ENCODE peak calls at places on chromosome 22, in five cellular contexts. X is HCT116; J is CD8-positive, alpha-beta T cell; D is hepatocyte; Z is colonic mucosa. G is an unnamed sample. For H3K4me1 and H3K36me3, the result is how much of the 10 kb centered on the place peaks cover.

GRCh38 chr22:45006873-45007246 is 2.9 kb downstream of the PHF21B start:
- DNase-seq in X (no peak), J (no peak), D (peak), Z (no peak), G (no peak)

GRCh38 chr22:25845985-25846745 is 104.2 kb downstream of the MYO18B start:
- DNase-seq in X (no peak), J (no peak), D (no peak), Z (no peak), G (no peak)

GRCh38 chr22:32852346-32853251 is 51.1 kb downstream of the TIMP3 start:
- DNase-seq in X (no peak), J (no peak), D (peak), Z (peak), G (peak)

GRCh38 chr22:47392729-47393128 is 630.3 kb downstream of the TBC1D22A start:
- DNase-seq in X (no peak), J (no peak), D (no peak), Z (no peak), G (no peak)

GRCh38 chr22:33117821-33118220 is 59.6 kb upstream of the SYN3 start:
- DNase-seq in X (no peak), J (no peak), D (no peak), Z (no peak), G (no peak)

GRCh38 chr22:31238057-31238456 is 26.0 kb downstream of the LIMK2 start:
- DNase-seq in X (no peak), J (no peak), D (no peak), Z (no peak), G (no peak)

GRCh38 chr22:26648011-26648497 is 9.3 kb upstream of the MIAT start:
- DNase-seq in X (no peak), J (peak), D (no peak), Z (no peak), G (no peak)

GRCh38 chr22:45413368-45414211 is at the start of the genes RIBC2 and SMC1B:
- DNase-seq in X (peak), J (peak), D (peak), Z (peak), G (peak)

GRCh38 chr22:46047226-46047625 is 70.3 kb upstream of the WNT7B start:
- DNase-seq in X (no peak), J (no peak), D (no peak), Z (no peak), G (no peak)

GRCh38 chr22:28923826-28924732 is 40.7 kb downstream of the ZNRF3 start:
- DNase-seq in X (peak), J (no peak), D (peak), Z (peak), G (no peak)

GRCh38 chr22:50343541-50343935 is 411 bp downstream of the PPP6R2 start:
- DNase-seq in X (no peak), J (peak), D (no peak), Z (no peak), G (no peak)

GRCh38 chr22:22996511-22997261 is 73.6 kb upstream of the GNAZ start:
- DNase-seq in X (no peak), J (no peak), D (no peak), Z (no peak), G (no peak)

GRCh38 chr22:36160499-36160942 is at the start of gene APOL3:
- DNase-seq in X (no peak), J (peak), D (no peak), Z (peak), G (peak)

GRCh38 chr22:45208993-45209838 is 31.5 kb downstream of the KIAA0930 start:
- DNase-seq in X (no peak), J (peak), D (no peak), Z (no peak), G (no peak)

GRCh38 chr22:29012923-29013322 is 48.7 kb downstream of the C22orf31 start:
- DNase-seq in X (no peak), J (no peak), D (no peak), Z (no peak), G (no peak)

GRCh38 chr22:46432164-46433068 is 96.9 kb downstream of the TRMU start:
- DNase-seq in X (no peak), J (peak), D (no peak), Z (peak), G (no peak)

GRCh38 chr22:26050079-26050478 is 119.2 kb upstream of the SEZ6L start:
- DNase-seq in X (no peak), J (no peak), D (no peak), Z (no peak), G (no peak)

GRCh38 chr22:32389685-32390084 is 22.4 kb downstream of the RTCB start:
- DNase-seq in X (no peak), J (no peak), D (peak), Z (no peak), G (no peak)

GRCh38 chr22:43789452-43789851 is 22.7 kb downstream of the EFCAB6 start:
- DNase-seq in X (no peak), J (no peak), D (peak), Z (no peak), G (no peak)

GRCh38 chr22:36163497-36163896 is 2.9 kb upstream of the APOL3 start:
- DNase-seq in X (no peak), J (no peak), D (no peak), Z (no peak), G (no peak)

GRCh38 chr22:48753752-48754517 is 1073.7 kb downstream of the BRD1 start:
- DNase-seq in X (no peak), J (peak), D (no peak), Z (peak), G (no peak)

GRCh38 chr22:46062971-46063631 is 86.1 kb upstream of the WNT7B start:
- DNase-seq in X (no peak), J (no peak), D (no peak), Z (no peak), G (peak)

GRCh38 chr22:44456661-44457412 is 41.2 kb downstream of the RTL6 start:
- DNase-seq in X (no peak), J (no peak), D (no peak), Z (no peak), G (no peak)

GRCh38 chr22:41598081-41598480 is 8.4 kb upstream of the PMM1 start:
- DNase-seq in X (no peak), J (no peak), D (no peak), Z (no peak), G (no peak)

GRCh38 chr22:27685515-27685914 is 116.0 kb downstream of the MN1 start:
- DNase-seq in X (no peak), J (no peak), D (no peak), Z (no peak), G (no peak)

GRCh38 chr22:42769574-42770447 is 49.1 kb upstream of the A4GALT start:
- DNase-seq in X (no peak), J (no peak), D (peak), Z (peak), G (peak)

GRCh38 chr22:50470491-50470890 is 4.3 kb downstream of the SBF1 start:
- DNase-seq in X (no peak), J (no peak), D (no peak), Z (peak), G (no peak)

GRCh38 chr22:27804683-27805297 is 3.2 kb upstream of the MN1 start:
- DNase-seq in X (no peak), J (peak), D (peak), Z (peak), G (peak)

GRCh38 chr22:40486962-40487602 is 116.7 kb downstream of the SGSM3 start:
- DNase-seq in X (no peak), J (no peak), D (no peak), Z (no peak), G (no peak)

GRCh38 chr22:40482886-40483285 is 112.5 kb downstream of the SGSM3 start:
- DNase-seq in X (no peak), J (no peak), D (no peak), Z (no peak), G (no peak)

GRCh38 chr22:40485813-40486610 is 115.6 kb downstream of the SGSM3 start:
- DNase-seq in X (no peak), J (no peak), D (no peak), Z (no peak), G (no peak)

GRCh38 chr22:40487663-40488249 is 117.4 kb downstream of the SGSM3 start:
- DNase-seq in X (no peak), J (no peak), D (peak), Z (no peak), G (no peak)

DNA sequence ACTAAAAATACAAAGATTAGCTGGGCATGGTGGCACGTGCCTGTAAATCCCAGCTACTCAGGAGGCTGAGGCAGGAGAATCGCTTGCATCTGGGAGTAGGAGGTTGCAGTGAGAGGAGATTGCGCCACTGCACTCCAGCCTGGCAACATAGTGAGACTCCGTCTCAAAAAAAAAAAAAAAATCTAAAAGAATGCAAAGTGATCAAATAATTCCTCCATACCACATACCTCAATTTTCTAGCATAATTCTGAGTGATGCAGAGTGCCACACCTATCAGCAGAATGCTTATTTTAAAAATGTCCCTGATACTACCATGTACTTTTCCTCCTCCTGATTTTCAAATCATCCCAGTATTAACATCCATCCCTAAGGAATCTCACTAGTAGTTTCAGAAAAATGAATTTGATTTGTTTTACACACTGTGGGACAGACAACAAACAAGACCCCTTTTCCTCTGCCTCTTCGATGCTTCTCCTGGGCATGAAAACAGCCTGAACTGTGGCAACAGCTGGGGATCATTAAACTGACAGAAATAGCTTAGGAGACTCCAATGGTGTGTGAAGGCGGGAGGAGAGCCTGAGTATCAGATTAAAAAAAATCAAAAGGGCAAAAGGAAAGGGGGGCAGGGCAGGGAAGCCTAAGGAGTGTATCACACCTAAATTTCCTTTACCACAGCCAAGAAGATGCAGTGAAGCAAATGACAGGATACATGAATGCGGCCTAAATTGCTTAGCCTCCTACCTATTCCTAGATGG is 114.7 kb downstream of the SGSM3 start:
- DNase-seq in X (no peak), J (no peak), D (no peak), Z (no peak), G (no peak)
- H3K4me3 ChIP-seq in X (no peak), J (no peak), D (no peak), Z (no peak), G (no peak)

GRCh38 chr22:17920992-17921650 is 103.2 kb downstream of the MICAL3 start:
- DNase-seq in X (no peak), J (no peak), D (no peak), Z (no peak), G (no peak)

GRCh38 chr22:17921871-17922821 is 102.2 kb downstream of the MICAL3 start:
- DNase-seq in X (no peak), J (no peak), D (peak), Z (peak), G (no peak)

GRCh38 chr22:17920145-17920605 is 104.2 kb downstream of the MICAL3 start:
- DNase-seq in X (no peak), J (no peak), D (peak), Z (peak), G (no peak)

GRCh38 chr22:17917490-17917983 is 106.8 kb downstream of the MICAL3 start:
- DNase-seq in X (no peak), J (no peak), D (peak), Z (peak), G (no peak)

GRCh38 chr22:17919276-17920144 is 104.9 kb downstream of the MICAL3 start:
- DNase-seq in X (no peak), J (no peak), D (no peak), Z (peak), G (no peak)
- H3K4me1 ChIP-seq in X (half or more), J (under half), D (under half), Z (under half), G (half or more)

DNA sequence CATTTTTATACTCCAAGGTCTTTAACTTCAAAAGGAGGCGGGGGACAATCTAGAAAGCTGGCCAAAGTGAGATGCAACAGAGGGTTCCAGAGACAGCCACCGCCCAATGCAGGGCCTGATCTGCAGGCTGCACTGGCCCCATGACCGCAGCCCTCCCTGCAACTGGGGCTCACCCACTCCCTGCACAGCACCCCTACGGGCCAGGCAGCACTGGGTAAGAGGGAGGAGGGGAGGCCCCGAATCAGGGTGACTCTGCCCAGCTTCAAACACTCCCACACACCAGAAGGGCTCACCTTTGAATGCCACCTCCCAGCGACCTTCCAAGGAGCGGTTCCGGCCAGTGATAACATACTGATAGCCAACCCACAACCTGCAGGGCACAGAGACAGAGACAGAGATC is 59.3 kb downstream of the DGCR2 start:
- DNase-seq in X (no peak), J (no peak), D (no peak), Z (no peak), G (no peak)
- H3K36me3 ChIP-seq in X (under half), J (half or more), D (under half), Z (under half), G (under half)

DNA sequence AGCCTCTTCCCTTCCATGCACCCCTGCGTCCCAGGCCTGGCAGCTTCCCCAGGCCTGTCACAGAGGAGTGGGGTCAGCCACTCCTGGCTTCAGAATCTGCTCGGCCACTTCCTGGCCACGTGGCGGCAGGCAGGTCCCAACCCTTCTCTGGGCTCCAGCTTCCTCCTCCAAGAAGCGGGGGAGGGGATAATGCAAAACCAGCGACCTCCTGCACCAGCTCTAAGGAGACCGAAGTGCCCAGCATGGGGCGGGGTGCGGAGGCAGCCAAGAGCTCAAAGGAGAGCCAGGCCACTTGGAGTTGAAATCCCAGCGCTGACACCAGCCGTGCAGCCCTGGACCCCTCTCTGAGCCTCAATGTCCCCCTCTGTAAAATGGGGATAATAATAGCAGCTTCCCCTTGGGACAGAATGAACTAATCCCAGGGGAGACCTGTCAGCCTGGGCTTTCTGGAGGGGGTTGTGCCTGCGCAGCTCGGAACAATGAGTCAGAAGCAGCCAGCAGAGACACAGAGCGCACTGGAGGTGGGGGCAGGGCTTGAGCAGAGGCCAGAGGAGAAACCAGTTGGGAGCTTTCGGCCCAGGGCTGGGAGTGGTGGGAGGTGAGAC is 22.8 kb upstream of the PICK1 start:
- DNase-seq in X (peak), J (no peak), D (peak), Z (peak), G (peak)
- H3K4me3 ChIP-seq in X (peak), J (no peak), D (no peak), Z (no peak), G (no peak)

DNA sequence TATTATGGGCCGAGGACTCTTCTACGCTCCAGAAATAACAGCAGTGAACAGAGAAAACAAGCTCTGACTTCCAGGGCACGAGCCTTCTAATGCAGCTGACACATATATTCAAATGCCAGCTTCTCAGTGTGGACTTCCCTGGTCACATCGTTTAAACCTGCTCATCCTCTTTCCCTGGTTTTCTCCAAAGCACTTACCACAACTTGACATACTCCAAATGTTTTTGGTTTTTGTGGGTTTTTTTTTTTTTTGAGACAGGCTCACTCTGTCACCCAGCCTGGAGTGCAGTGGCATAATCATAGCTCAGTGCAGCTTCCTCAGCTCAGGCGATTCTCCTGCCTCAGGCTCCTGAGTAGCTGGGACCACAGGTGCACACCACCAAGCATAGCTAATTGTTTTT is 105.5 kb downstream of the MICAL3 start:
- DNase-seq in X (no peak), J (no peak), D (no peak), Z (no peak), G (no peak)
- H3K4me1 ChIP-seq in X (half or more), J (under half), D (under half), Z (under half), G (half or more)

G was measured in tibial nerve.